ENCODE peak calls at places on chromosomes 11 and 22, in six cellular contexts. W is MM.1S, D is neural progenitor cell, Y is HCT116, N is IMR-90, H is neuronal stem cell. F is an unnamed sample.

GRCh38 chr11:83865636-83866461 is 579.7 kb upstream of the CCDC90B start:
- DNase-seq in W (no peak), N (peak; percentile 49), D (no peak), H (no peak), Y (no peak), F (no peak)

GRCh38 chr11:8233691-8234424 is 29.8 kb downstream of the LMO1 start:
- DNase-seq in D (no peak), H (no peak), Y (no peak), W (no peak), N (peak; percentile 27), F (peak; percentile 44)

GRCh38 chr22:30422481-30423295 is 2.9 kb upstream of the MTFP1 start:
- DNase-seq in H (peak; percentile 56), W (no peak), N (peak; percentile 95), Y (peak; percentile 89), D (peak; percentile 76), F (peak; percentile 99)

GRCh38 chr11:72243567-72244316 is at the start of gene PHOX2A:
- DNase-seq in Y (no peak), W (no peak), D (peak; percentile 69), N (no peak), H (no peak), F (no peak)

GRCh38 chr11:44623716-44624491 is 58.4 kb downstream of the CD82 start:
- DNase-seq in W (no peak), Y (no peak), N (peak; percentile 43), H (no peak), D (no peak), F (no peak)

GRCh38 chr11:130427049-130427388 is 1.4 kb downstream of the ADAMTS8 start:
- DNase-seq in W (no peak), Y (no peak), H (no peak), D (no peak), N (no peak), F (no peak)

GRCh38 chr11:115408036-115408911 is 95.9 kb downstream of the CADM1 start:
- DNase-seq in W (peak; percentile 34), N (peak; percentile 44), Y (no peak), D (no peak), H (no peak), F (no peak)

GRCh38 chr22:47659467-47660302 is 897.2 kb downstream of the TBC1D22A start:
- DNase-seq in H (no peak), Y (no peak), N (no peak), W (no peak), D (peak; percentile 44), F (no peak)

GRCh38 chr11:118621071-118621815 is 13.8 kb downstream of the PHLDB1 start:
- DNase-seq in D (peak; percentile 89), H (no peak), W (no peak), N (peak; percentile 86), Y (peak; percentile 51), F (peak; percentile 91)

GRCh38 chr22:26318975-26319374 is 110.1 kb upstream of the ASPHD2 start:
- DNase-seq in N (no peak), D (no peak), Y (no peak), W (no peak), H (no peak), F (no peak)

GRCh38 chr22:47190957-47191323 is 428.5 kb downstream of the TBC1D22A start:
- DNase-seq in H (no peak), D (no peak), N (no peak), W (no peak), Y (peak; percentile 8), F (no peak)

GRCh38 chr11:93196816-93197382 is 892 bp downstream of the SLC36A4 start:
- DNase-seq in Y (peak; percentile 8), H (no peak), W (no peak), D (no peak), N (peak; percentile 22), F (no peak)

GRCh38 chr11:67445515-67445914 is 2.2 kb upstream of the CORO1B start:
- DNase-seq in Y (no peak), N (no peak), D (no peak), W (no peak), H (no peak), F (no peak)

GRCh38 chr11:114779189-114779588 is 100.9 kb downstream of the NXPE2 start:
- DNase-seq in H (no peak), W (no peak), N (no peak), Y (no peak), D (no peak), F (no peak)

GRCh38 chr11:62770778-62771143 is 435 bp upstream of the TAF6L start:
- DNase-seq in N (no peak), H (no peak), W (no peak), Y (no peak), D (no peak), F (peak; percentile 41)

GRCh38 chr11:102157219-102157618 is 47.0 kb downstream of the YAP1 start:
- DNase-seq in Y (no peak), H (no peak), N (peak; percentile 85), W (no peak), D (peak; percentile 25), F (peak; percentile 15)

GRCh38 chr11:116373107-116373506 is 399.7 kb downstream of the BUD13 start:
- DNase-seq in D (peak; percentile 74), N (no peak), W (no peak), Y (no peak), H (no peak), F (no peak)

GRCh38 chr22:40487663-40488249 is 117.4 kb downstream of the SGSM3 start:
- DNase-seq in W (peak; percentile 44), D (no peak), Y (no peak), H (no peak), N (peak; percentile 47), F (peak; percentile 52)

GRCh38 chr11:35714882-35715612 is 52.5 kb downstream of the TRIM44 start:
- DNase-seq in N (peak; percentile 76), W (no peak), D (no peak), H (no peak), Y (no peak), F (no peak)

GRCh38 chr11:33633251-33634003 is 67.2 kb downstream of the C11orf91 start:
- DNase-seq in Y (peak; percentile 98), N (peak; percentile 72), D (no peak), W (no peak), H (no peak), F (peak; percentile 99)

GRCh38 chr11:87398913-87399312 is 361.2 kb downstream of the TMEM135 start:
- DNase-seq in D (no peak), Y (no peak), N (no peak), W (no peak), H (no peak), F (no peak)

GRCh38 chr11:86551286-86551685 is 121.1 kb downstream of the ME3 start:
- DNase-seq in N (peak; percentile 95), H (no peak), Y (no peak), W (peak; percentile 52), D (no peak), F (no peak)

GRCh38 chr11:65121447-65121864 is 478 bp downstream of the FAU start:
- DNase-seq in D (peak; percentile 39), H (no peak), N (no peak), Y (no peak), W (peak; percentile 30), F (no peak)

GRCh38 chr11:66340596-66341501 is 4.1 kb downstream of the BRMS1 start:
- DNase-seq in D (no peak), Y (no peak), H (no peak), W (no peak), N (no peak), F (no peak)

GRCh38 chr11:66339163-66339675 is 3.0 kb upstream of the RIN1 start:
- DNase-seq in D (no peak), H (no peak), N (no peak), W (no peak), Y (no peak), F (no peak)

GRCh38 chr11:66343176-66343575 is 1.7 kb downstream of the BRMS1 start:
- DNase-seq in H (no peak), D (no peak), N (peak; percentile 48), Y (no peak), W (no peak), F (no peak)

GRCh38 chr11:66339686-66340483 is 3.7 kb upstream of the RIN1 start:
- DNase-seq in N (no peak), D (no peak), H (no peak), Y (no peak), W (no peak), F (no peak)

DNA sequence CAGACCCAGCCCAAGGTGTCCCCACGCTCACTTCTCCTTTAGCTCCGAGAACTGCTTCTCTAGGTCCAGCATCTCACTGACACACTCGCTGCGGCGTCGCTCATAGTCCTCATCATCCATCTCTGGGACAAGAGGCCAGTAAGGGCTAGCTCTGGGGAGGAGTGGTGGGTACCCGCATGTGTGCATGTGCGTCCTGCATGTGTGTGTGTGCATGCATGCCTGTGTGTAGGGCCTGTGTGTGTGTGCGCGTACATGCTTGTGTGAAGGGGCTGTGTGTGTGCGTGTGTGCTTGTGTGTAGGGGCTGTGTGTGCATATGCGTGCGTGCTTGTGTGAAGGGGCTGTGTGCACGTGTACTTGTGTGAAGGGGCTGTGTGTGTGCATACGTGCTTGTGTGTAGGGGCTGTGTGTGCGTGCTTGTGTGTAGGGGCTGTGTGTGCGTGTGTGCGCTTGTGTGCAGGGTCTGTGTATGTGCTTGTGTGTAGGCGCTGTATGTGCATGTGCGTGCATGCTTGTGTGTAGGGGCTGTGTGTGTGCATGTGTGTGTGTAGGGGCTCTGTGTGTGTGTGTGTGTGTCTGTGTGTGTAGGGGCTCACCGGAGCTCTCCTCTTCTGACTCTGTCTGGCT is 3.3 kb downstream of the BRMS1 start:
- DNase-seq in N (no peak), Y (no peak), W (no peak), D (no peak), H (no peak), F (no peak)
- H3K36me3 ChIP-seq in N (peaks cover 27% of the 10 kb centered on the region), Y (peaks cover 8% of the 10 kb centered on the region), W (no peaks in the 10 kb centered on the region), D (no peaks in the 10 kb centered on the region), H (peaks cover 34% of the 10 kb centered on the region), F (no peaks in the 10 kb centered on the region)

GRCh38 chr11:1826552-1827094 is 8.2 kb upstream of the SYT8 start:
- DNase-seq in H (no peak), W (no peak), N (peak; percentile 59), D (no peak), Y (no peak), F (peak; percentile 49)
- H2AFZ ChIP-seq in H (no peak overlapping the region), W (no peak overlapping the region), N (peak overlapping the region; percentile 83), D (no peak overlapping the region), Y (peak overlapping the region; percentile 48), F (no peak overlapping the region)

DNA sequence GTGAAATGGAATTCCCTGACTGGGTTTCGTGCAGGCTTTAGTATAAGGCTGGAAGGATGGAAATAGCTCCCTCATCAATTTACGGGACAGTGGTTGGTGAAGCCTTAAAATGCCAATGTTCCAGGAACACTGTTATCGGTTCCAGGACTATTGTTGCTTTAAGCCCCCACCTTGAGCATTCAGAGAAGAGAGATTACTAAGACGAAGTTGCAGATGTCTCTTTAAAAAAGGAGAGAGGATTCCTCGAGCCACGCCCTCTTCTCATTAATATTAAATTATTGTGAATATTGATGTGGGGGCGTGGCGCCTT is 194 bp upstream of the CREB3L1 start:
- DNase-seq in N (peak; percentile 62), W (no peak), H (no peak), D (no peak), Y (no peak), F (no peak)
- H3K4me3 ChIP-seq in N (peak overlapping the region; percentile 86), W (peak overlapping the region; percentile 2), H (peak overlapping the region; percentile 25), D (peak overlapping the region; percentile 80), Y (no peak overlapping the region), F (no peak overlapping the region)

DNA sequence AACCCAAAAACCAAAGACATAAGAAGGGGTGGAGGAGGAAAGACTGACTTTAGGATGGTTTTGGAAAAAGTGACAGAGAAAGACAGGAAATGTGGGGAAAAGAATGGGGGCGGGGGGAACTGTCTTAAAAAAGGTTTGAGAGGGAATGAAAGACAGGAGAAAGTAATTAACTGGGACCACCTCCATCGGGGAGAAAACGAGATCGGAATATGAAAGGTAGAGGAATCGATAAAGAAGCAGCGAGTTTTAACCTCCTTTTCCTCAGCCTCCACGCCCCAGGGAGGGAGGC is 522 bp downstream of the MTMR2 start:
- DNase-seq in W (no peak), N (no peak), Y (no peak), D (no peak), H (no peak), F (no peak)
- H3K36me3 ChIP-seq in W (no peaks in the 10 kb centered on the region), N (no peaks in the 10 kb centered on the region), Y (no peaks in the 10 kb centered on the region), D (no peaks in the 10 kb centered on the region), H (no peaks in the 10 kb centered on the region), F (peaks cover 11% of the 10 kb centered on the region)

GRCh38 chr11:95108159-95108611 is 18.5 kb downstream of the ENDOD1 start:
- DNase-seq in W (no peak), N (peak; percentile 34), Y (no peak), D (peak; percentile 5), H (no peak), F (peak; percentile 62)
- H2AFZ ChIP-seq in W (no peak overlapping the region), N (peak overlapping the region; percentile 56), Y (no peak overlapping the region), D (peak overlapping the region; percentile 22), H (peak overlapping the region; percentile 12), F (peak overlapping the region; percentile 88)